ENCODE peak calls at places on chromosome 16, in six cellular contexts. Z is cardiac muscle cell, A is lower leg skin, R is GM20000, K is brain microvascular endothelial cell, Y is SK-N-SH. G is an unnamed sample.

GRCh38 chr16:86072328-86073102 is 173.6 kb downstream of the IRF8 start:
- DNase-seq in R (peak), Z (peak), A (no peak), Y (peak), K (peak), G (peak)

GRCh38 chr16:28279006-28279405 is 13.3 kb upstream of the SBK1 start:
- DNase-seq in Y (no peak), K (no peak), Z (no peak), R (no peak), A (no peak), G (no peak)

GRCh38 chr16:30526137-30526822 is at the start of gene ZNF768:
- DNase-seq in A (peak), K (no peak), Z (peak), R (peak), Y (peak), G (peak)

GRCh38 chr16:29811896-29812665 is at the start of gene PRRT2:
- DNase-seq in Y (peak), R (peak), A (peak), Z (peak), K (no peak), G (peak)

GRCh38 chr16:76502555-76502954 is 225.4 kb downstream of the CNTNAP4 start:
- DNase-seq in K (no peak), R (no peak), Y (no peak), A (no peak), Z (no peak), G (no peak)

GRCh38 chr16:890716-891352 is 80.0 kb downstream of the LMF1 start:
- DNase-seq in R (no peak), K (no peak), A (no peak), Z (no peak), Y (no peak), G (no peak)

GRCh38 chr16:29310852-29311314 is 95.6 kb downstream of the NPIPB11 start:
- DNase-seq in Z (no peak), A (no peak), R (no peak), K (no peak), Y (no peak), G (no peak)

GRCh38 chr16:73033271-73033998 is 14.5 kb downstream of the ZFHX3 start:
- DNase-seq in K (no peak), R (no peak), A (no peak), Z (peak), Y (no peak), G (no peak)

GRCh38 chr16:11260596-11260966 is 4.6 kb upstream of the SOCS1 start:
- DNase-seq in K (no peak), Y (no peak), R (no peak), A (no peak), Z (no peak), G (no peak)

GRCh38 chr16:80639636-80640035 is 98.8 kb downstream of the DYNLRB2 start:
- DNase-seq in K (no peak), A (no peak), Y (no peak), Z (no peak), R (no peak), G (no peak)

GRCh38 chr16:74026373-74027281 is 270.0 kb upstream of the PSMD7 start:
- DNase-seq in R (no peak), A (no peak), Y (no peak), Z (no peak), K (no peak), G (no peak)

GRCh38 chr16:27382187-27382855 is 19.7 kb upstream of the IL21R start:
- DNase-seq in K (no peak), R (no peak), Z (no peak), A (peak), Y (no peak), G (no peak)

GRCh38 chr16:53249331-53249730 is 184.9 kb upstream of the RBL2 start:
- DNase-seq in R (no peak), K (no peak), Y (no peak), Z (no peak), A (no peak), G (no peak)

GRCh38 chr16:11156401-11156800 is 99.6 kb downstream of the SOCS1 start:
- DNase-seq in R (no peak), Y (no peak), Z (no peak), A (no peak), K (no peak), G (no peak)

GRCh38 chr16:27313422-27314160 is at the start of gene IL4R:
- DNase-seq in A (peak), R (peak), Z (peak), Y (peak), K (peak), G (peak)

GRCh38 chr16:27690604-27691003 is 140.7 kb downstream of the KATNIP start:
- DNase-seq in K (peak), R (peak), Z (no peak), A (peak), Y (no peak), G (peak)

GRCh38 chr16:73506568-73507056 is 458.7 kb upstream of the ZFHX3 start:
- DNase-seq in K (no peak), Z (no peak), R (no peak), A (no peak), Y (no peak), G (no peak)

GRCh38 chr16:86471896-86472295 is 38.4 kb upstream of the FOXF1 start:
- DNase-seq in Z (no peak), Y (no peak), A (no peak), K (no peak), R (no peak), G (no peak)

GRCh38 chr16:52316241-52316640 is 230.7 kb downstream of the TOX3 start:
- DNase-seq in R (no peak), Y (no peak), Z (no peak), K (no peak), A (no peak), G (no peak)

GRCh38 chr16:28497861-28498599 is 3.6 kb downstream of the APOBR start:
- DNase-seq in A (no peak), K (no peak), Z (no peak), R (no peak), Y (no peak), G (peak)

GRCh38 chr16:86392751-86393150 is 117.6 kb upstream of the FOXF1 start:
- DNase-seq in Z (no peak), A (no peak), K (peak), Y (no peak), R (no peak), G (no peak)

GRCh38 chr16:1135459-1135825 is 17.5 kb upstream of the CACNA1H start:
- DNase-seq in A (no peak), Z (no peak), Y (no peak), K (no peak), R (no peak), G (no peak)

GRCh38 chr16:76748698-76749097 is 442.3 kb upstream of the MON1B start:
- DNase-seq in A (no peak), Z (no peak), R (no peak), Y (no peak), K (no peak), G (no peak)

GRCh38 chr16:30658731-30659506 is 688 bp downstream of the FBRS start:
- DNase-seq in K (peak), Z (peak), Y (peak), R (peak), A (peak), G (peak)

GRCh38 chr16:48556913-48557351 is 53.0 kb downstream of the N4BP1 start:
- DNase-seq in K (peak), Z (no peak), A (no peak), Y (no peak), R (no peak), G (peak)

GRCh38 chr16:89473136-89473712 is 17.1 kb downstream of the ANKRD11 start:
- DNase-seq in Y (no peak), Z (no peak), A (no peak), R (no peak), K (no peak), G (no peak)

GRCh38 chr16:28606291-28607115 is 3.3 kb downstream of the SULT1A1 start:
- DNase-seq in R (no peak), A (peak), Y (no peak), K (no peak), Z (no peak), G (no peak)

GRCh38 chr16:4454618-4455017 is 19.8 kb downstream of the NMRAL1 start:
- DNase-seq in A (no peak), K (no peak), R (no peak), Z (peak), Y (no peak), G (no peak)

GRCh38 chr16:79995315-79995714 is 394.8 kb upstream of the MAF start:
- DNase-seq in Y (no peak), A (no peak), Z (no peak), R (no peak), K (no peak), G (no peak)

GRCh38 chr16:86726340-86726739 is 148.0 kb downstream of the FOXL1 start:
- DNase-seq in Y (no peak), A (no peak), R (no peak), K (no peak), Z (no peak), G (no peak)

GRCh38 chr16:27199747-27200146 is 3.6 kb upstream of the KDM8 start:
- DNase-seq in Y (no peak), A (no peak), K (no peak), Z (no peak), R (peak), G (peak)

GRCh38 chr16:14325921-14326401 is 254.8 kb downstream of the MRTFB start:
- DNase-seq in K (no peak), R (no peak), Y (peak), Z (peak), A (no peak), G (no peak)

GRCh38 chr16:48430890-48431289 is 45.7 kb upstream of the SIAH1 start:
- DNase-seq in Z (no peak), R (no peak), K (no peak), Y (no peak), A (no peak), G (no peak)

GRCh38 chr16:48459167-48459566 is 74.0 kb upstream of the SIAH1 start:
- DNase-seq in K (no peak), Y (no peak), Z (no peak), R (no peak), A (no peak), G (no peak)

GRCh38 chr16:19005561-19006445 is 22.1 kb downstream of the TMC7 start:
- DNase-seq in K (peak), A (peak), Y (no peak), R (no peak), Z (no peak), G (no peak)
- TF ChIP-seq CTCF in K (no peak), A (no peak), Y (no peak), R (no peak), Z (no peak), G (no peak)

GRCh38 chr16:57955572-57955971 is 15.4 kb downstream of the CNGB1 start:
- DNase-seq in Z (no peak), A (no peak), R (no peak), Y (no peak), K (no peak), G (no peak)
- TF ChIP-seq CTCF in Z (no peak), A (no peak), R (no peak), Y (no peak), K (no peak), G (no peak)

GRCh38 chr16:66346221-66346620 is 20.3 kb upstream of the CDH5 start:
- DNase-seq in A (no peak), Y (no peak), Z (no peak), R (no peak), K (no peak), G (no peak)

GRCh38 chr16:66344533-66345145 is 21.9 kb upstream of the CDH5 start:
- DNase-seq in Z (peak), Y (no peak), A (no peak), R (peak), K (peak), G (peak)

GRCh38 chr16:66337434-66338188 is 28.9 kb upstream of the CDH5 start:
- DNase-seq in K (no peak), R (no peak), Z (no peak), A (no peak), Y (no peak), G (no peak)

GRCh38 chr16:66342294-66342900 is 24.1 kb upstream of the CDH5 start:
- DNase-seq in R (peak), A (no peak), Z (peak), K (no peak), Y (peak), G (peak)
- TF ChIP-seq CTCF in R (peak), A (no peak), Z (peak), K (peak), Y (peak), G (peak)

DNA sequence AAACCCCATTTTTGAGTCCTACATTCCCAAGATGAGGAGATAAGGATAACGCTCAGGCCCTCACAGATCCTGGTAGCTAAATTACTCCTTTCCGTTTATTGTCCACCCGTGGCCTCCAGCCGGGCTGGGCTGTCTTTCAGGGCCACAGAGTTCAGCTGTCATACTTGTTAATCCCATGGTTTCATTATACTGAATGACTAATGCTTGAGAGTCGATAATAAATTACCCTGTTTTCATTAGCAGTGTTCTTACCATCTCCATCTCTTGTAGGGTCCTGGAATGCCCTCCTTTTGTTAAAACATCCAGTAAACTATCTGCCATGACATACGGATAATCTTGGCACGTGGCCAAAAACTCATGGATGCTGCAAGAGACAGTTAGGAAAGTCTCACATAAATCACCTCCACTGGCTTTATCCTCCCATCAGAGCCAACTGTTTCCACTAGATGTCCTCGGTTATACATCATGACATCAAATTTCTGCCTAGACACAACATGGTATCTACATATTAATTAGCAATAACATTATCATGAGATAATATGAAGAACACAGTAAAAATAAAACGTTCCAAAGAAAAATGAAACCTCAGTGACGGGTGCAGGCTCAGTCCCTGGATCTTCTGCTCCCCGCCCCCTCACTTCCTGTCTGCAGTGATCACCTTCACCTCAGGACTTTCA is 45.3 kb downstream of the BRD7 start:
- DNase-seq in Z (no peak), R (no peak), K (peak), Y (peak), A (no peak), G (no peak)
- TF ChIP-seq CTCF in Z (peak), R (no peak), K (peak), Y (peak), A (no peak), G (peak)

GRCh38 chr16:2975161-2975795 is 5.0 kb downstream of the PKMYT1 start:
- DNase-seq in Z (no peak), R (no peak), K (no peak), Y (no peak), A (no peak), G (no peak)
- TF ChIP-seq CTCF in Z (no peak), R (no peak), K (no peak), Y (no peak), A (no peak), G (no peak)

GRCh38 chr16:8576141-8577004 is 13.9 kb downstream of the TMEM114 start:
- DNase-seq in A (peak), K (no peak), Z (no peak), R (no peak), Y (no peak), G (no peak)

GRCh38 chr16:8575399-8575798 is 14.9 kb downstream of the TMEM114 start:
- DNase-seq in R (no peak), A (peak), K (no peak), Y (no peak), Z (no peak), G (no peak)

GRCh38 chr16:8581923-8582580 is 8.3 kb downstream of the TMEM114 start:
- DNase-seq in Y (no peak), K (peak), A (peak), Z (no peak), R (no peak), G (no peak)

GRCh38 chr16:8579559-8579958 is 10.8 kb downstream of the TMEM114 start:
- DNase-seq in R (no peak), K (no peak), Y (no peak), A (peak), Z (no peak), G (no peak)

GRCh38 chr16:8577678-8578304 is 12.5 kb downstream of the TMEM114 start:
- DNase-seq in R (no peak), K (no peak), A (peak), Z (no peak), Y (no peak), G (no peak)
- TF ChIP-seq CTCF in R (no peak), K (no peak), A (no peak), Z (no peak), Y (no peak), G (no peak)

DNA sequence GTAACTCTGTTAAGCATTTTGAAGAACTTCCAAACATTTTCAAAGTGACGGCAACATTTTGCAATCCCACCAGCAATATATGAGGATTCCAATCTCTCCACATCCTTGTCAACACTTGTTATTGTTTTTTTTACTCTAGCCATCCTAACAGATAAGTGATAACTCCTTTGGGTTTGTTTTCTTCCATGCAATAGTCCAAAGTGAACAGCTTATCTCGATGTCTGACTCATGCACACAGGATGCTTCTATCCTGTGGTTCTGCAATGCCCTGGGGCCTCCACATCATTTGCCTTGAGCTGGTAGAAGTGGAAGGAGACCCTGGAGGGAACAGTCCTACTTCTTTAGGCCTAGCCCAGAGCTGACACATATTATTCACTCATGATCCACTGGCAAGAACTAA is 13.0 kb downstream of the TLE7 start:
- DNase-seq in Z (no peak), Y (no peak), A (no peak), R (no peak), K (peak), G (no peak)
- TF ChIP-seq CTCF in Z (no peak), Y (no peak), A (no peak), R (no peak), K (no peak), G (no peak)

DNA sequence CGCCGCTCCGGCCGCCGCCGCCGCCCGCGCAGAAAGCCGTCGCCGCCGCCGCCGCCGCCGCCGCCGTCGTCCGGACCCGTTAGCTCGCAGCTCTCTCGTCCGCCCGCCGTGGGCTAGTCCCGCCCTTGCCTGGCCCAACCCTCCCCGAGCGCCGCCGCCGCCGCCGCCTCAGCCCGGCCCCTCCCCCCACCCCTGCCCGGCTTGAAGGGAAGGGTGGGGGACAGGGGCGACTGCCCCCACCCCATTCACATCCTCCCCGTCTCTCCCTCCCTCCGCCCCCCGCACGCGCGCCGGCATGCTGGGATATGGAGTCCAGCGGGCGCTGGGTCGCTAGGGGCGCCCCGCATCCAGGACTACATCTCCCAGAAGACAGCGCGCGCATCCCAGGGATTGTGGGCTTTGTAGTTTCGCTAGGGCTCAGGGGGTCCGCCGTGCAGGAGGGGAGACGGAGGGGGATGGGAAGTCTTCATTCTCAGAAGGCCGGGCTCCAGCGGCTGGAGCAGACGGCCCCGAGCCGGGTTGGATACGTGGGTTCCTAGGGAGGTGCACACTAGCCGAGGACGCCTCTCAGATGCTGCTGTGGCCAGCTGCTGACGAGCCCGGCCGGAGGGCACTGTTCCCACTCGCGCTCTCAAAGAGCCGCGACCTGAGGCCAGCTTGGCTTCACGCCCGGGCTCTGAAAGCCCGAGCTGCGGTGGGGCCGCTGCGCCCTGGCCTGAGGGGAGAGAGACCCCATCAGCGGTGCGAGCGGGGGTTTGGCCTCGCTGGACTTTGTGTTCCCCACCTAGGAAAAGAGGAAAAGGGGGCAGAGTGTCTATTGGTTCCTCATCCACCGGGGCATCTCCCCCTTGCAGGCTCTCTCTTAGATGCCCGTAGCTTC is at the start of gene ST3GAL2:
- DNase-seq in R (peak), Y (peak), A (peak), K (peak), Z (peak), G (peak)
- TF ChIP-seq CTCF in R (peak), Y (no peak), A (no peak), K (peak), Z (no peak), G (no peak)

GRCh38 chr16:88407042-88407420 is 24.3 kb downstream of the ZNF469 start:
- DNase-seq in Y (no peak), K (no peak), Z (no peak), R (no peak), A (no peak), G (no peak)

GRCh38 chr16:88405325-88406060 is 22.7 kb downstream of the ZNF469 start:
- DNase-seq in K (peak), Y (peak), Z (no peak), R (no peak), A (no peak), G (no peak)

GRCh38 chr16:88407807-88408206 is 25.0 kb downstream of the ZNF469 start:
- DNase-seq in A (no peak), K (no peak), Z (no peak), R (no peak), Y (no peak), G (no peak)

GRCh38 chr16:88404769-88405168 is 22.0 kb downstream of the ZNF469 start:
- DNase-seq in K (no peak), R (no peak), A (no peak), Z (no peak), Y (no peak), G (no peak)

GRCh38 chr16:88406096-88407041 is 23.6 kb downstream of the ZNF469 start:
- DNase-seq in A (no peak), R (no peak), Z (no peak), Y (peak), K (no peak), G (no peak)
- TF ChIP-seq CTCF in A (no peak), R (no peak), Z (peak), Y (no peak), K (peak), G (no peak)